ENCODE peak calls at places on chromosome 7, in six cellular contexts. S is neuronal stem cell; V is SHP77; T is NCI-H69; C is left kidney; Z is activated naive CD8-positive, alpha-beta T cell treated with anti-CD3 and anti-CD28 coated beads for 36 hours. B is an unnamed sample.

GRCh38 chr7:88795553-88795952 is at the start of gene TEX47:
- DNase-seq in Z (no peak), T (no peak), V (peak; percentile 39), S (no peak), C (no peak), B (no peak)

GRCh38 chr7:997404-998395 is 14.7 kb downstream of the CYP2W1 start:
- DNase-seq in T (no peak), C (peak; percentile 86), V (no peak), S (no peak), Z (no peak), B (no peak)

GRCh38 chr7:67918158-67918557 is 921.5 kb downstream of the TYW1 start:
- DNase-seq in C (no peak), T (peak; percentile 20), S (no peak), V (no peak), Z (no peak), B (no peak)

GRCh38 chr7:82507976-82508677 is 64.5 kb upstream of the CACNA2D1 start:
- DNase-seq in Z (no peak), S (no peak), T (peak; percentile 92), C (peak; percentile 43), V (no peak), B (no peak)

GRCh38 chr7:25062380-25062779 is 62.7 kb downstream of the CYCS start:
- DNase-seq in Z (no peak), C (no peak), T (no peak), V (no peak), S (no peak), B (no peak)

GRCh38 chr7:159130199-159130775 is 14.4 kb downstream of the VIPR2 start:
- DNase-seq in T (no peak), V (no peak), S (no peak), C (no peak), Z (no peak), B (no peak)

GRCh38 chr7:102872460-102872859 is 40.3 kb upstream of the LRRC17 start:
- DNase-seq in Z (no peak), T (no peak), V (no peak), S (no peak), C (no peak), B (no peak)

GRCh38 chr7:129561677-129562424 is 49.7 kb upstream of the NRF1 start:
- DNase-seq in C (no peak), V (no peak), Z (no peak), T (no peak), S (no peak), B (no peak)

GRCh38 chr7:108181073-108181985 is 51.2 kb upstream of the LAMB4 start:
- DNase-seq in C (peak; percentile 75), V (no peak), T (peak; percentile 63), S (peak; percentile 65), Z (no peak), B (peak; percentile 33)

GRCh38 chr7:81064446-81064845 is 145.6 kb upstream of the SEMA3C start:
- DNase-seq in V (no peak), T (peak; percentile 44), C (no peak), S (no peak), Z (no peak), B (no peak)

GRCh38 chr7:4661871-4662270 is 20.2 kb upstream of the FOXK1 start:
- DNase-seq in T (no peak), Z (no peak), V (no peak), S (no peak), C (no peak), B (no peak)

GRCh38 chr7:26101471-26102151 is 50.4 kb upstream of the NFE2L3 start:
- DNase-seq in Z (no peak), T (no peak), C (peak; percentile 46), V (no peak), S (peak; percentile 51), B (no peak)

GRCh38 chr7:30935569-30935877 is 23.9 kb downstream of the AQP1 start:
- DNase-seq in Z (no peak), C (no peak), S (no peak), T (no peak), V (no peak), B (no peak)

GRCh38 chr7:111929258-111929657 is 276.9 kb downstream of the DOCK4 start:
- DNase-seq in C (no peak), Z (no peak), V (no peak), S (no peak), T (no peak), B (no peak)

GRCh38 chr7:70660154-70660818 is 471.7 kb upstream of the GALNT17 start:
- DNase-seq in C (no peak), T (peak; percentile 78), S (no peak), V (no peak), Z (no peak), B (no peak)

GRCh38 chr7:132061931-132062330 is 505.5 kb upstream of the PODXL start:
- DNase-seq in C (no peak), T (no peak), Z (no peak), S (no peak), V (no peak), B (no peak)

GRCh38 chr7:148717266-148717793 is 18.6 kb downstream of the CUL1 start:
- DNase-seq in V (no peak), Z (no peak), S (no peak), C (no peak), T (no peak), B (no peak)

GRCh38 chr7:28088032-28088431 is 92.6 kb downstream of the JAZF1 start:
- DNase-seq in T (no peak), Z (no peak), C (no peak), V (no peak), S (no peak), B (no peak)

GRCh38 chr7:37071124-37071523 is 346.8 kb upstream of the AOAH start:
- DNase-seq in C (no peak), T (no peak), Z (no peak), S (no peak), V (no peak), B (no peak)

GRCh38 chr7:112018305-112019030 is 187.7 kb downstream of the DOCK4 start:
- DNase-seq in S (no peak), V (no peak), T (no peak), Z (no peak), C (no peak), B (no peak)

GRCh38 chr7:50962962-50963374 is 180.3 kb upstream of the GRB10 start:
- DNase-seq in V (peak; percentile 96), T (peak; percentile 99), S (no peak), Z (peak; percentile 2), C (no peak), B (no peak)

GRCh38 chr7:108618056-108618455 is 48.4 kb downstream of the DNAJB9 start:
- DNase-seq in Z (no peak), C (no peak), V (peak; percentile 12), T (no peak), S (no peak), B (no peak)

GRCh38 chr7:84399661-84400060 is 205.1 kb upstream of the SEMA3A start:
- DNase-seq in V (peak; percentile 13), C (no peak), T (peak; percentile 48), S (no peak), Z (no peak), B (no peak)

B was measured in NCI-H1930.